ENCODE peak calls at places on chromosomes 12 and 14, in seven cellular contexts. C is HepG2, P is IMR-90, G is astrocyte, F is endothelial cell of umbilical vein, M is fibroblast of lung, Y is PC-3. H is an unnamed sample. For H4K20me1 and H3K9me3, the result is how much of the 10 kb centered on the place peaks cover.

GRCh38 chr14:24829862-24830261 is 195.9 kb upstream of the GZMB start:
- DNase-seq in C (no peak), P (no peak), G (no peak), F (no peak), M (no peak), Y (no peak), H (no peak)

GRCh38 chr12:84315926-84316325 is 596.7 kb downstream of the SLC6A15 start:
- DNase-seq in C (no peak), P (no peak), G (no peak), F (no peak), M (no peak), Y (no peak), H (no peak)

GRCh38 chr14:75885829-75886228 is 96.0 kb downstream of the TGFB3 start:
- DNase-seq in C (no peak), P (peak), G (peak), F (no peak), M (peak), Y (no peak), H (no peak)

GRCh38 chr12:120760349-120761245 is 35.0 kb downstream of the ACADS start:
- DNase-seq in C (no peak), P (no peak), G (no peak), F (no peak), M (no peak), Y (no peak), H (no peak)

GRCh38 chr12:26830783-26831601 is 2.0 kb downstream of the ITPR2 start:
- DNase-seq in C (no peak), P (no peak), G (no peak), F (peak), M (no peak), Y (no peak), H (no peak)

GRCh38 chr12:131454418-131455217 is 256.3 kb upstream of the SFSWAP start:
- DNase-seq in C (peak), P (no peak), G (no peak), F (no peak), M (no peak), Y (peak), H (peak)

GRCh38 chr12:106235770-106236169 is 12.1 kb downstream of the CKAP4 start:
- DNase-seq in C (no peak), P (no peak), G (no peak), F (no peak), M (no peak), Y (peak), H (no peak)

GRCh38 chr12:65074932-65075331 is 46.2 kb downstream of the WIF1 start:
- DNase-seq in C (peak), P (no peak), G (no peak), F (no peak), M (no peak), Y (peak), H (no peak)

GRCh38 chr14:89849931-89850330 is 104.6 kb downstream of the EFCAB11 start:
- DNase-seq in C (no peak), P (peak), G (peak), F (no peak), M (peak), Y (no peak), H (no peak)

GRCh38 chr12:10098762-10099161 is at the start of gene CLEC1A:
- DNase-seq in C (no peak), P (no peak), G (no peak), F (peak), M (peak), Y (no peak), H (peak)

GRCh38 chr14:51889851-51890250 is 29.4 kb downstream of the GNG2 start:
- DNase-seq in C (no peak), P (peak), G (peak), F (peak), M (no peak), Y (no peak), H (no peak)

GRCh38 chr14:68476212-68476964 is 316.5 kb downstream of the ZFP36L1 start:
- DNase-seq in C (peak), P (peak), G (peak), F (peak), M (peak), Y (peak), H (peak)

GRCh38 chr12:64696065-64696741 is 63.0 kb downstream of the GNS start:
- DNase-seq in C (peak), P (peak), G (no peak), F (peak), M (peak), Y (peak), H (peak)

GRCh38 chr14:55157080-55157479 is 28.0 kb downstream of the LGALS3 start:
- DNase-seq in C (no peak), P (no peak), G (no peak), F (peak), M (no peak), Y (no peak), H (no peak)

GRCh38 chr12:46363582-46364299 is 8.8 kb downstream of the SLC38A2 start:
- DNase-seq in C (no peak), P (no peak), G (no peak), F (no peak), M (no peak), Y (no peak), H (no peak)
- H4K20me1 ChIP-seq in C (half or more), P (half or more), G (half or more), F (half or more), M (under half), Y (half or more), H (half or more)

GRCh38 chr14:105850853-105851581 is 324.6 kb downstream of the TMEM121 start:
- DNase-seq in C (no peak), P (no peak), G (no peak), F (no peak), M (no peak), Y (no peak), H (no peak)
- H3K9me3 ChIP-seq in C (under half), P (half or more), G (under half), F (under half), M (under half), Y (under half), H (under half)

DNA sequence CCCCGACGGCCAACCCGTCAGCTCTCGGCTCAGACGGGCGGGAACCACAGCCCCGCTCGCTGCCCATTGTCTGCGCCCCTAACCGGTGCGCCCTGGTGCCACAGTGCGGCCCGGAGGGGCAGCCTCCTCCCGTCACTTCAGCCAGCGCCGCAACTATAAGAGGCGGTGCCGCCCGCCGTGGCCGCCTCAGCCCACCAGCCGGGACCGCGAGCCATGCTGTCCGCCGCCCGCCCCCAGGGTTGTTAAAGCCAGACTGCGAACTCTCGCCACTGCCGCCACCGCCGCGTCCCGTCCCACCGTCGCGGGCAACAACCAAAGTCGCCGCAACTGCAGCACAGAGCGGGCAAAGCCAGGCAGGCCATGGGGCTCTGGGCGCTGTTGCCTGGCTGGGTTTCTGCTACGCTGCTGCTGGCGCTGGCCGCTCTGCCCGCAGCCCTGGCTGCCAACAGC is at the start of gene WNT1:
- DNase-seq in C (no peak), P (no peak), G (no peak), F (no peak), M (no peak), Y (no peak), H (no peak)
- TF ChIP-seq CTCF in C (no peak), P (no peak), G (no peak), F (no peak), M (no peak), Y (peak), H (no peak)

GRCh38 chr12:116196226-116196625 is 81.3 kb downstream of the MED13L start:
- DNase-seq in C (no peak), P (no peak), G (no peak), F (no peak), M (no peak), Y (no peak), H (no peak)
- H4K20me1 ChIP-seq in C (under half), P (half or more), G (half or more), F (under half), M (under half), Y (under half), H (half or more)

GRCh38 chr12:94020335-94020734 is 128.0 kb upstream of the PLXNC1 start:
- DNase-seq in C (no peak), P (no peak), G (no peak), F (no peak), M (peak), Y (no peak), H (no peak)
- H3K9me3 ChIP-seq in C (under half), P (under half), G (under half), F (under half), M (under half), Y (under half), H (under half)

GRCh38 chr12:102990419-102990818 is 32.9 kb downstream of the ASCL1 start:
- DNase-seq in C (no peak), P (no peak), G (no peak), F (no peak), M (no peak), Y (no peak), H (peak)
- TF ChIP-seq CTCF in C (no peak), P (no peak), G (no peak), F (no peak), M (no peak), Y (no peak), H (peak)

GRCh38 chr14:71381814-71382213 is 474.6 kb downstream of the PCNX1 start:
- DNase-seq in C (no peak), P (no peak), G (no peak), F (no peak), M (no peak), Y (no peak), H (no peak)
- H4K20me1 ChIP-seq in C (under half), P (under half), G (under half), F (under half), M (under half), Y (under half), H (under half)

H was measured in hepatocyte.